ENCODE peak calls at places on chromosome 3, in seven cellular contexts. One of them, this sample, is unnamed.

GRCh38 chr3:17233398-17233800 is 348.6 kb downstream of the PLCL2 start:
- DNase-seq in H9: no peak
- DNase-seq in A673: peak; percentile 66
- DNase-seq in CD4-positive, alpha-beta T cell: peak; percentile 2
- DNase-seq in cardiac muscle cell: peak; percentile 67
- DNase-seq in GM23338: peak; percentile 69
- DNase-seq in HFFc6: peak; percentile 71
- DNase-seq in this sample: no peak

GRCh38 chr3:139546772-139547171 is 7.2 kb upstream of the RBP1 start:
- DNase-seq in H9: no peak
- DNase-seq in CD4-positive, alpha-beta T cell: no peak
- DNase-seq in GM23338: no peak
- DNase-seq in cardiac muscle cell: no peak
- DNase-seq in A673: no peak
- DNase-seq in HFFc6: no peak
- DNase-seq in this sample: no peak

GRCh38 chr3:52907497-52907896 is 10.1 kb upstream of the STIMATE start:
- DNase-seq in cardiac muscle cell: no peak
- DNase-seq in GM23338: peak; percentile 16
- DNase-seq in A673: no peak
- DNase-seq in H9: no peak
- DNase-seq in CD4-positive, alpha-beta T cell: no peak
- DNase-seq in HFFc6: no peak
- DNase-seq in this sample: no peak

GRCh38 chr3:121520510-121520909 is 25.3 kb downstream of the POLQ start:
- DNase-seq in cardiac muscle cell: no peak
- DNase-seq in GM23338: no peak
- DNase-seq in H9: no peak
- DNase-seq in A673: no peak
- DNase-seq in CD4-positive, alpha-beta T cell: no peak
- DNase-seq in HFFc6: no peak
- DNase-seq in this sample: no peak

GRCh38 chr3:47070770-47071169 is 91.3 kb downstream of the NBEAL2 start:
- DNase-seq in CD4-positive, alpha-beta T cell: no peak
- DNase-seq in cardiac muscle cell: no peak
- DNase-seq in HFFc6: no peak
- DNase-seq in GM23338: no peak
- DNase-seq in H9: no peak
- DNase-seq in A673: no peak
- DNase-seq in this sample: no peak

GRCh38 chr3:141632779-141633374 is 105.2 kb upstream of the RNF7 start:
- DNase-seq in GM23338: peak; percentile 73
- DNase-seq in CD4-positive, alpha-beta T cell: no peak
- DNase-seq in HFFc6: no peak
- DNase-seq in A673: no peak
- DNase-seq in cardiac muscle cell: no peak
- DNase-seq in H9: peak; percentile 67
- DNase-seq in this sample: no peak

GRCh38 chr3:126342991-126343661 is 14.1 kb downstream of the KLF15 start:
- DNase-seq in A673: peak; percentile 65
- DNase-seq in cardiac muscle cell: peak; percentile 45
- DNase-seq in HFFc6: no peak
- DNase-seq in GM23338: peak; percentile 61
- DNase-seq in CD4-positive, alpha-beta T cell: no peak
- DNase-seq in H9: peak; percentile 66
- DNase-seq in this sample: no peak

GRCh38 chr3:12658593-12659058 is 5.3 kb downstream of the RAF1 start:
- DNase-seq in GM23338: no peak
- DNase-seq in HFFc6: peak; percentile 93
- DNase-seq in A673: peak; percentile 59
- DNase-seq in CD4-positive, alpha-beta T cell: no peak
- DNase-seq in cardiac muscle cell: peak; percentile 60
- DNase-seq in H9: no peak
- DNase-seq in this sample: no peak

GRCh38 chr3:134274571-134274970 is 23.9 kb upstream of the RYK start:
- DNase-seq in HFFc6: no peak
- DNase-seq in CD4-positive, alpha-beta T cell: no peak
- DNase-seq in GM23338: no peak
- DNase-seq in A673: no peak
- DNase-seq in cardiac muscle cell: no peak
- DNase-seq in H9: no peak
- DNase-seq in this sample: no peak

GRCh38 chr3:21647961-21648360 is 103.0 kb downstream of the ZNF385D start:
- DNase-seq in HFFc6: no peak
- DNase-seq in CD4-positive, alpha-beta T cell: no peak
- DNase-seq in GM23338: no peak
- DNase-seq in A673: no peak
- DNase-seq in H9: no peak
- DNase-seq in cardiac muscle cell: no peak
- DNase-seq in this sample: no peak

GRCh38 chr3:13655074-13655913 is 106.4 kb downstream of the FBLN2 start:
- DNase-seq in CD4-positive, alpha-beta T cell: no peak
- DNase-seq in cardiac muscle cell: peak; percentile 64
- DNase-seq in HFFc6: no peak
- DNase-seq in GM23338: peak; percentile 88
- DNase-seq in H9: peak; percentile 74
- DNase-seq in A673: peak; percentile 33
- DNase-seq in this sample: peak; percentile 70

GRCh38 chr3:41026394-41027177 is 172.7 kb upstream of the CTNNB1 start:
- DNase-seq in H9: no peak
- DNase-seq in GM23338: peak; percentile 15
- DNase-seq in HFFc6: no peak
- DNase-seq in A673: peak; percentile 38
- DNase-seq in cardiac muscle cell: peak; percentile 97
- DNase-seq in CD4-positive, alpha-beta T cell: no peak
- DNase-seq in this sample: no peak

GRCh38 chr3:55637906-55638635 is 151.0 kb upstream of the WNT5A start:
- DNase-seq in H9: no peak
- DNase-seq in cardiac muscle cell: no peak
- DNase-seq in A673: no peak
- DNase-seq in GM23338: no peak
- DNase-seq in HFFc6: no peak
- DNase-seq in CD4-positive, alpha-beta T cell: no peak
- DNase-seq in this sample: no peak

GRCh38 chr3:194120789-194121770 is 14.9 kb upstream of the HES1 start:
- DNase-seq in H9: no peak
- DNase-seq in GM23338: no peak
- DNase-seq in CD4-positive, alpha-beta T cell: no peak
- DNase-seq in cardiac muscle cell: no peak
- DNase-seq in HFFc6: no peak
- DNase-seq in A673: no peak
- DNase-seq in this sample: no peak

GRCh38 chr3:184465883-184466412 is 86.1 kb downstream of the CHRD start:
- DNase-seq in cardiac muscle cell: no peak
- DNase-seq in A673: no peak
- DNase-seq in H9: no peak
- DNase-seq in CD4-positive, alpha-beta T cell: no peak
- DNase-seq in HFFc6: no peak
- DNase-seq in GM23338: no peak
- DNase-seq in this sample: no peak

GRCh38 chr3:194270627-194271458 is 80.3 kb downstream of the CPN2 start:
- DNase-seq in GM23338: no peak
- DNase-seq in cardiac muscle cell: peak; percentile 75
- DNase-seq in CD4-positive, alpha-beta T cell: no peak
- DNase-seq in A673: no peak
- DNase-seq in H9: peak; percentile 55
- DNase-seq in HFFc6: no peak
- DNase-seq in this sample: no peak

GRCh38 chr3:113405180-113405579 is 36.1 kb downstream of the CFAP44 start:
- DNase-seq in H9: no peak
- DNase-seq in CD4-positive, alpha-beta T cell: no peak
- DNase-seq in A673: no peak
- DNase-seq in GM23338: no peak
- DNase-seq in HFFc6: peak; percentile 55
- DNase-seq in cardiac muscle cell: peak; percentile 63
- DNase-seq in this sample: no peak

GRCh38 chr3:152921351-152921750 is 86.4 kb downstream of the P2RY1 start:
- DNase-seq in A673: no peak
- DNase-seq in cardiac muscle cell: no peak
- DNase-seq in CD4-positive, alpha-beta T cell: no peak
- DNase-seq in HFFc6: no peak
- DNase-seq in GM23338: no peak
- DNase-seq in H9: no peak
- DNase-seq in this sample: no peak

GRCh38 chr3:69370156-69370944 is 15.5 kb downstream of the FRMD4B start:
- DNase-seq in CD4-positive, alpha-beta T cell: no peak
- DNase-seq in A673: no peak
- DNase-seq in cardiac muscle cell: no peak
- DNase-seq in H9: no peak
- DNase-seq in HFFc6: no peak
- DNase-seq in GM23338: no peak
- DNase-seq in this sample: no peak

GRCh38 chr3:114527036-114527644 is 233.3 kb downstream of the TIGIT start:
- DNase-seq in HFFc6: peak; percentile 14
- DNase-seq in H9: no peak
- DNase-seq in A673: peak; percentile 26
- DNase-seq in GM23338: peak; percentile 60
- DNase-seq in cardiac muscle cell: peak; percentile 34
- DNase-seq in CD4-positive, alpha-beta T cell: no peak
- DNase-seq in this sample: no peak
- TF ChIP-seq CTCF in HFFc6: peak; percentile 88
- TF ChIP-seq CTCF in H9: peak; percentile 74
- TF ChIP-seq CTCF in A673: peak; percentile 69
- TF ChIP-seq CTCF in GM23338: peak; percentile 69
- TF ChIP-seq CTCF in cardiac muscle cell: peak; percentile 66
- TF ChIP-seq CTCF in CD4-positive, alpha-beta T cell: peak; percentile 28
- TF ChIP-seq CTCF in this sample: peak; percentile 36

DNA sequence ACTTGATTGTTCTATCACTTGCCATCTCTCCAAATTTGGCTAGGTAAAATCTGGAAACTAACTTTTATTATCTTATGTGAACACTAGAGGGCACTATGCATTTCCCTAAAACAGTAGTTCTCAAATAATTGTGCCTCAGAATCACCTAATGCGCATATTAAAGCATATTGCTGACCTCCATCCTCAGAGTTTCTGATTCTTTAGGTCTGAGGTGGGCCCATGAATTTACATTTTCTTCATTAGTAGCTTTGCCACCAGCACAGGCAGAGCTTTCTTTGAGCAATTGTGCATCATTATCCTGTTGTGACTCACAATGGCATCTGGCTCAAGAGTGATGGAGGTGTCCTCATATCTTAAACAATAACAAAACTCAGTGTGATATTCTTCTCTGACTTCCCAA is 17.5 kb upstream of the BCHE start:
- DNase-seq in H9: no peak
- DNase-seq in GM23338: peak; percentile 73
- DNase-seq in CD4-positive, alpha-beta T cell: no peak
- DNase-seq in A673: peak; percentile 49
- DNase-seq in cardiac muscle cell: peak; percentile 24
- DNase-seq in HFFc6: no peak
- DNase-seq in this sample: no peak
- TF ChIP-seq CTCF in H9: peak; percentile 77
- TF ChIP-seq CTCF in GM23338: peak; percentile 62
- TF ChIP-seq CTCF in CD4-positive, alpha-beta T cell: peak; percentile 31
- TF ChIP-seq CTCF in A673: peak; percentile 70
- TF ChIP-seq CTCF in cardiac muscle cell: peak; percentile 50
- TF ChIP-seq CTCF in HFFc6: peak; percentile 79
- TF ChIP-seq CTCF in this sample: peak; percentile 63

DNA sequence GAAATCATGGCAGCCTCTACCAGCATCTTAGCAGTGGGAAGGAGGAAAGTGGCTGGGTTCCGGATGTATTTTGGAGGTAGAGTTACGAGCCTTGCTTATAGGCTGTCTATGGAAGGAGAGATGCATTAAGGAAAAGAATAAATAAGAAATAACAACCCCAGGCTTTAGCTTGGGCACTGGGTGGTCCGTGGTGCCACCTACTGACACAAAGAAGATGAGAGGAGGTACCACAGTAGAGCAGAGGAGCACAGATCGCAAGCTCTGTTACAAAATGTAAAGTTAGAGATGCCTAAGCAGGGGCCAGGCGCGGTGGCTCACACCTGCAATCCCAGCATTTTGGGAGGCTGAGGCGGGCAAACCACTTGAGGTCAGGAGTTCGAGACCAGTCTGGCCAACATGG is 74.8 kb downstream of the TMEM39A start:
- DNase-seq in cardiac muscle cell: no peak
- DNase-seq in A673: peak; percentile 45
- DNase-seq in HFFc6: no peak
- DNase-seq in H9: no peak
- DNase-seq in GM23338: peak; percentile 45
- DNase-seq in CD4-positive, alpha-beta T cell: no peak
- DNase-seq in this sample: no peak
- TF ChIP-seq CTCF in cardiac muscle cell: peak; percentile 12
- TF ChIP-seq CTCF in A673: peak; percentile 53
- TF ChIP-seq CTCF in HFFc6: peak; percentile 26
- TF ChIP-seq CTCF in H9: peak; percentile 40
- TF ChIP-seq CTCF in GM23338: peak; percentile 75
- TF ChIP-seq CTCF in CD4-positive, alpha-beta T cell: no peak
- TF ChIP-seq CTCF in this sample: peak; percentile 5

GRCh38 chr3:107668963-107669362 is 146.2 kb downstream of the BBX start:
- DNase-seq in HFFc6: no peak
- DNase-seq in cardiac muscle cell: no peak
- DNase-seq in A673: no peak
- DNase-seq in CD4-positive, alpha-beta T cell: no peak
- DNase-seq in H9: no peak
- DNase-seq in GM23338: no peak
- DNase-seq in this sample: no peak
- TF ChIP-seq CTCF in HFFc6: no peak
- TF ChIP-seq CTCF in cardiac muscle cell: no peak
- TF ChIP-seq CTCF in A673: no peak
- TF ChIP-seq CTCF in CD4-positive, alpha-beta T cell: no peak
- TF ChIP-seq CTCF in H9: no peak
- TF ChIP-seq CTCF in GM23338: no peak
- TF ChIP-seq CTCF in this sample: no peak

DNA sequence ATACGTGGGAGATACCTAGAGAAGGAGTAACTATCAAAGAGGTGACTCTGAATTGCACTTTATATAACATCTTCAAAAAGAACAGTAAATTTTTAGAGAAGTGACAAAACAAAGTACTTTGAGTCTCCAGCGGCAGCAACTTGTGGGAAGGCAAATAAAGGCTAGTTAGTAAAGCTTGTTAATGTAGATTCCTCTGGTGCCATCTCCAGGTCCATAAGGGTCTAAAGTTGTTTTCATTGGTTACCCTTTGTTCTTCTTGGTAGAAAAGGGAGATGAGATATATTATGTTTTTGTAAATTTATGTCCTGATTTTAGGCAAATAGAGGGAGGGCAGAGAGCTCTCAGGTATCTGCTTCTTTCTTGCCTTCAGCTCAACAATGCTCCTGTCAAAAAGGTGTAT is 161.6 kb downstream of the MYRIP start:
- DNase-seq in CD4-positive, alpha-beta T cell: no peak
- DNase-seq in GM23338: no peak
- DNase-seq in HFFc6: no peak
- DNase-seq in A673: no peak
- DNase-seq in cardiac muscle cell: no peak
- DNase-seq in H9: no peak
- DNase-seq in this sample: no peak
- TF ChIP-seq CTCF in CD4-positive, alpha-beta T cell: no peak
- TF ChIP-seq CTCF in GM23338: peak; percentile 20
- TF ChIP-seq CTCF in HFFc6: no peak
- TF ChIP-seq CTCF in A673: no peak
- TF ChIP-seq CTCF in cardiac muscle cell: no peak
- TF ChIP-seq CTCF in H9: no peak
- TF ChIP-seq CTCF in this sample: no peak

GRCh38 chr3:32334675-32335074 is 57.0 kb upstream of the CMTM7 start:
- DNase-seq in A673: no peak
- DNase-seq in H9: peak; percentile 50
- DNase-seq in GM23338: peak; percentile 51
- DNase-seq in cardiac muscle cell: no peak
- DNase-seq in HFFc6: no peak
- DNase-seq in CD4-positive, alpha-beta T cell: peak; percentile 67
- DNase-seq in this sample: no peak
- TF ChIP-seq CTCF in A673: peak; percentile 39
- TF ChIP-seq CTCF in H9: peak; percentile 69
- TF ChIP-seq CTCF in GM23338: peak; percentile 80
- TF ChIP-seq CTCF in cardiac muscle cell: peak; percentile 42
- TF ChIP-seq CTCF in HFFc6: peak; percentile 44
- TF ChIP-seq CTCF in CD4-positive, alpha-beta T cell: peak; percentile 65
- TF ChIP-seq CTCF in this sample: peak; percentile 12

GRCh38 chr3:23019596-23020300 is 183.4 kb upstream of the UBE2E2 start:
- DNase-seq in GM23338: no peak
- DNase-seq in H9: no peak
- DNase-seq in A673: no peak
- DNase-seq in CD4-positive, alpha-beta T cell: no peak
- DNase-seq in HFFc6: no peak
- DNase-seq in cardiac muscle cell: peak; percentile 76
- DNase-seq in this sample: no peak
- TF ChIP-seq CTCF in GM23338: no peak
- TF ChIP-seq CTCF in H9: no peak
- TF ChIP-seq CTCF in A673: no peak
- TF ChIP-seq CTCF in CD4-positive, alpha-beta T cell: no peak
- TF ChIP-seq CTCF in HFFc6: no peak
- TF ChIP-seq CTCF in cardiac muscle cell: no peak
- TF ChIP-seq CTCF in this sample: no peak